ENCODE peak calls at places on chromosomes 13 and 19, in five cellular contexts. A is stimulated activated CD4-positive, alpha-beta T cell treated with anti-CD3 and anti-CD28 coated beads, Interleukin-2, amount 100 ng/mL, for 48 hours; G is AG09309; K is ovary; F is left cardiac atrium. Y is an unnamed sample.

GRCh38 chr13:18965347-18965855 is 216.2 kb downstream of the TUBA3C start:
- DNase-seq in A (no peak), F (no peak), K (no peak), G (no peak), Y (no peak)

GRCh38 chr13:36163809-36164308 is 32.7 kb upstream of the DCLK1 start:
- DNase-seq in K (peak; percentile 64), F (peak; percentile 82), G (peak; percentile 59), A (no peak), Y (no peak)

GRCh38 chr13:45627656-45628055 is 12.1 kb upstream of the ERICH6B start:
- DNase-seq in A (no peak), G (no peak), K (no peak), F (no peak), Y (no peak)

GRCh38 chr13:113005076-113005865 is 36.3 kb downstream of the MCF2L start:
- DNase-seq in K (no peak), G (no peak), F (no peak), A (no peak), Y (no peak)

GRCh38 chr19:46637224-46637623 is 1.2 kb upstream of the GNG8 start:
- DNase-seq in F (no peak), K (no peak), G (no peak), A (no peak), Y (no peak)

GRCh38 chr19:55947532-55947931 is at the start of gene NLRP8:
- DNase-seq in F (no peak), K (no peak), G (no peak), A (no peak), Y (no peak)

GRCh38 chr13:106867249-106867648 is 299.3 kb upstream of the ARGLU1 start:
- DNase-seq in K (no peak), A (no peak), F (no peak), G (no peak), Y (no peak)

GRCh38 chr19:6092329-6093286 is 17.7 kb downstream of the RFX2 start:
- DNase-seq in K (peak; percentile 54), G (no peak), A (no peak), F (peak; percentile 87), Y (peak; percentile 44)

GRCh38 chr19:31340059-31341025 is 8.9 kb downstream of the TSHZ3 start:
- DNase-seq in A (no peak), F (no peak), K (no peak), G (peak; percentile 59), Y (no peak)

GRCh38 chr19:48417436-48417835 is 24.0 kb downstream of the GRIN2D start:
- DNase-seq in K (no peak), A (no peak), F (no peak), G (no peak), Y (no peak)

GRCh38 chr13:36143768-36144167 is 12.6 kb upstream of the DCLK1 start:
- DNase-seq in A (no peak), G (no peak), K (no peak), F (no peak), Y (no peak)

GRCh38 chr19:10850631-10851030 is 2.4 kb downstream of the C19orf38 start:
- DNase-seq in K (no peak), G (no peak), A (no peak), F (no peak), Y (no peak)

GRCh38 chr13:111484129-111484925 is 163.9 kb downstream of the TEX29 start:
- DNase-seq in K (no peak), F (no peak), G (no peak), A (no peak), Y (no peak)

GRCh38 chr19:3459322-3459881 is 20.9 kb downstream of the SMIM24 start:
- DNase-seq in G (peak; percentile 60), A (no peak), K (peak; percentile 96), F (peak; percentile 94), Y (no peak)

GRCh38 chr13:98105929-98106336 is 37.0 kb upstream of the FARP1 start:
- DNase-seq in A (no peak), F (no peak), G (no peak), K (no peak), Y (no peak)

GRCh38 chr13:80337706-80338105 is 3.2 kb downstream of the SPRY2 start:
- DNase-seq in K (no peak), F (no peak), A (no peak), G (no peak), Y (no peak)

GRCh38 chr19:5560156-5560555 is 7.6 kb downstream of the TINCR start:
- DNase-seq in F (no peak), G (no peak), K (no peak), A (no peak), Y (no peak)

GRCh38 chr19:35055715-35056179 is 14.2 kb downstream of the HPN start:
- DNase-seq in F (no peak), G (no peak), A (no peak), K (no peak), Y (no peak)

GRCh38 chr13:95644611-95645052 is at the start of gene DZIP1:
- DNase-seq in G (peak; percentile 41), F (peak; percentile 84), K (peak; percentile 85), A (peak; percentile 22), Y (peak; percentile 19)

GRCh38 chr19:42352216-42352892 is 26.9 kb downstream of the MEGF8 start:
- DNase-seq in K (no peak), G (no peak), A (no peak), F (no peak), Y (no peak)

GRCh38 chr19:51136333-51136732 is 5.8 kb upstream of the SIGLEC7 start:
- DNase-seq in F (no peak), G (no peak), A (no peak), K (no peak), Y (no peak)

GRCh38 chr19:6916952-6917351 is 29.6 kb downstream of the ADGRE1 start:
- DNase-seq in K (no peak), G (no peak), F (no peak), A (no peak), Y (no peak)

Y was measured in NCI-H460.